ENCODE peak calls at places on chromosomes 11 and 22, in eight cellular contexts. A, Q, M, B, C, R, P and F are unnamed samples.

GRCh38 chr11:17458268-17458667 is 18.4 kb downstream of the ABCC8 start:
- DNase-seq in A (no peak), Q (no peak), M (no peak), B (no peak), C (no peak), R (no peak), P (no peak), F (no peak)

GRCh38 chr22:31272522-31273446 is 19.5 kb downstream of the PIK3IP1 start:
- DNase-seq in A (peak), Q (no peak), M (no peak), B (peak), C (peak), R (no peak), P (peak), F (peak)

GRCh38 chr11:12185914-12186313 is 75.5 kb downstream of the MICAL2 start:
- DNase-seq in A (peak), Q (no peak), M (peak), B (no peak), C (no peak), R (no peak), P (no peak), F (no peak)

GRCh38 chr11:83778598-83778997 is 492.4 kb upstream of the CCDC90B start:
- DNase-seq in A (peak), Q (no peak), M (no peak), B (no peak), C (no peak), R (no peak), P (no peak), F (no peak)

GRCh38 chr11:86663741-86664140 is 8.7 kb downstream of the ME3 start:
- DNase-seq in A (no peak), Q (no peak), M (no peak), B (no peak), C (no peak), R (no peak), P (no peak), F (no peak)

GRCh38 chr22:43643362-43643761 is 168.7 kb downstream of the EFCAB6 start:
- DNase-seq in A (no peak), Q (no peak), M (no peak), B (no peak), C (no peak), R (no peak), P (no peak), F (no peak)

GRCh38 chr11:84316866-84317560 is 1030.8 kb upstream of the CCDC90B start:
- DNase-seq in A (peak), Q (no peak), M (no peak), B (no peak), C (peak), R (no peak), P (no peak), F (no peak)

GRCh38 chr11:108906329-108906728 is 241.5 kb downstream of the DDX10 start:
- DNase-seq in A (peak), Q (no peak), M (no peak), B (no peak), C (no peak), R (no peak), P (no peak), F (no peak)

GRCh38 chr22:35597692-35598395 is 19.3 kb downstream of the MB start:
- DNase-seq in A (no peak), Q (no peak), M (peak), B (no peak), C (no peak), R (peak), P (no peak), F (no peak)

GRCh38 chr11:66318576-66318970 is 1.7 kb upstream of the CD248 start:
- DNase-seq in A (peak), Q (no peak), M (no peak), B (no peak), C (no peak), R (no peak), P (no peak), F (no peak)

GRCh38 chr22:41366323-41367014 is 15.3 kb upstream of the TEF start:
- DNase-seq in A (no peak), Q (no peak), M (no peak), B (no peak), C (no peak), R (no peak), P (no peak), F (no peak)

GRCh38 chr22:41367680-41368542 is 13.8 kb upstream of the TEF start:
- DNase-seq in A (peak), Q (no peak), M (peak), B (no peak), C (peak), R (peak), P (no peak), F (no peak)

GRCh38 chr22:41365425-41365824 is 16.3 kb upstream of the TEF start:
- DNase-seq in A (no peak), Q (no peak), M (no peak), B (no peak), C (no peak), R (no peak), P (no peak), F (no peak)

GRCh38 chr22:41368543-41368817 is 13.3 kb upstream of the TEF start:
- DNase-seq in A (no peak), Q (no peak), M (no peak), B (no peak), C (no peak), R (no peak), P (no peak), F (no peak)

DNA sequence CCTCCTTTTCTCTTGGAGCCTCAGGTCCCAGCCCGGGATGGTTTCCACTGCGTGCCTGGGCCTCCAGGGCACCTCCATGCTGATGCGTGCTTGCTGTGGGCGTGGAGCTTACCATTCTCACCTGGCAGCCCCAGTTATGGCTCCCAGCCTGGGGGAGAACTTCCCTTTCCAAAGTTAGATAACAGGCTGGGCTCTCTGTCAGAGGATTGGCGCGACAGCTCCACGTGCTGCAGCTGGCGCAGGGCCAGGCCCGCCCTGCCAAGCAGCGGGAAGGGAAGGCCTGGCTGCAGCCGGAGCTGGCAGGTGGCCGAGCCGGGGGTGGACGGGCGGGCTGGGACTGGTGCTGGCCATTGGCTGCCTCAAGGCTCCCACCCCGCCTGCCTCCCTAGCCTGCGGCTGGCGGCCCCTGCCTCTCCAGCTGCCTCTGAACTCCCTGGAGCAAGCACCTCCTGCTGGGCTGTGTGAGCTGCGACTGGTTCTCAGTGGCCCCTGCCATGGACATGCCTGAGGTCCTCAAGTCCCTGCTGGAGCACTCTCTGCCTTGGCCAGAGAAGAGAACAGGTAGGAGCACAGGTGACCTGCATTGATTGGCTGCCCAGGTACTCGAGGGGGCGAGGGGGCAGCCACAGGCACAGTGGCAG is 14.6 kb upstream of the TEF start:
- DNase-seq in A (peak), Q (peak), M (peak), B (peak), C (peak), R (peak), P (no peak), F (no peak)
- TF ChIP-seq CTCF in A (peak), Q (peak), M (peak), B (no peak), C (no peak), R (peak), P (no peak), F (no peak)

GRCh38 chr11:11075515-11076171 is 217.8 kb upstream of the ZBED5 start:
- DNase-seq in A (no peak), Q (no peak), M (no peak), B (no peak), C (no peak), R (no peak), P (no peak), F (no peak)
- TF ChIP-seq CTCF in A (no peak), Q (no peak), M (no peak), B (no peak), C (no peak), R (no peak), P (peak), F (no peak)

GRCh38 chr11:73372371-73372993 is 3.7 kb upstream of the RELT start:
- DNase-seq in A (no peak), Q (no peak), M (no peak), B (peak), C (no peak), R (peak), P (peak), F (no peak)
- TF ChIP-seq CTCF in A (peak), Q (peak), M (peak), B (no peak), C (no peak), R (no peak), P (peak), F (no peak)

GRCh38 chr11:130145975-130146776 is 13.4 kb upstream of the ST14 start:
- DNase-seq in A (peak), Q (peak), M (peak), B (peak), C (no peak), R (peak), P (peak), F (no peak)
- TF ChIP-seq CTCF in A (peak), Q (no peak), M (peak), B (peak), C (no peak), R (peak), P (no peak), F (peak)

DNA sequence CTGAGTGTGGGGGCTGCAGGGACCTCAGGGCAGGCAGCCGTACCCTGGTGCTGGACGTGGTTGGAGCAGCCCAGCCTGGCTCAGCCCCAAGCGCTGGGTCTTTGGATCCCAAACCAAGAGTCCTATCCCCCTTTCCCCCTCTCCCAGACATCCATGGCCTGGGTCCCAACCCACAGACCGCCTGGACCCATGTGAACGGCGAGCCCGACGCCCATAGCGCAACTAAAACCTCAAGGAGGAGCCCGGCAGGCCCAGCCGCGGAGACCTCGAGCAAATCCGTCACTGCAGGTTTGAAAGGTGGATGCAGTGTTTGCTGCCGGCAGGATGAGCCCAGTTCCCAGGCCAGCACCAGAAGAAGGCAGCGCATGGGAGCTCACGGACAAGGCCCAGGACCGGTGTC is 337.0 kb downstream of the BRD1 start:
- DNase-seq in A (no peak), Q (no peak), M (no peak), B (no peak), C (no peak), R (no peak), P (no peak), F (no peak)
- TF ChIP-seq CTCF in A (no peak), Q (no peak), M (no peak), B (no peak), C (no peak), R (no peak), P (no peak), F (no peak)

GRCh38 chr11:124174001-124174400 is 9.1 kb upstream of the OR10D3 start:
- DNase-seq in A (peak), Q (no peak), M (no peak), B (peak), C (no peak), R (no peak), P (no peak), F (no peak)
- TF ChIP-seq CTCF in A (no peak), Q (no peak), M (no peak), B (no peak), C (no peak), R (no peak), P (no peak), F (no peak)

GRCh38 chr11:103671143-103671651 is 365.2 kb upstream of the DDI1 start:
- DNase-seq in A (no peak), Q (no peak), M (no peak), B (no peak), C (no peak), R (no peak), P (no peak), F (no peak)
- TF ChIP-seq CTCF in A (no peak), Q (no peak), M (no peak), B (no peak), C (peak), R (no peak), P (peak), F (no peak)